ENCODE peak calls at places on chromosomes 3 and 15, in six cellular contexts. H is activated T-helper 1 cell treated with Interleukin-2 at 50 U/mL for 16 hours; T is activated effector memory CD4-positive, alpha-beta T cell treated with anti-CD3 and anti-CD28 coated beads, Interleukin-2, amount 50 U/mL, for 16 hours; N is stimulated activated CD4-positive, alpha-beta T cell treated with anti-CD3 and anti-CD28 coated beads, Interleukin-12 subunit alpha, Interleukin-12 subunit beta, amount 100 ng/mL, for 24 hours; M is HT-29; Z is AG09319. U is an unnamed sample.

GRCh38 chr15:52185151-52185561 is 6.0 kb downstream of the GNB5 start:
- DNase-seq in H (no peak), T (no peak), N (no peak), M (no peak), Z (no peak), U (no peak)

GRCh38 chr15:48413304-48413703 is 82.1 kb downstream of the DUT start:
- DNase-seq in H (no peak), T (no peak), N (no peak), M (no peak), Z (peak), U (no peak)

GRCh38 chr15:34616613-34617012 is 33.2 kb upstream of the GOLGA8B start:
- DNase-seq in H (no peak), T (no peak), N (no peak), M (peak), Z (no peak), U (no peak)

GRCh38 chr3:114380233-114380645 is 86.4 kb downstream of the TIGIT start:
- DNase-seq in H (no peak), T (no peak), N (no peak), M (peak), Z (peak), U (peak)

GRCh38 chr15:92619380-92620101 is 36.0 kb downstream of the FAM174B start:
- DNase-seq in H (no peak), T (peak), N (no peak), M (no peak), Z (no peak), U (peak)

GRCh38 chr3:159652452-159652851 is 336.2 kb upstream of the IL12A start:
- DNase-seq in H (no peak), T (no peak), N (no peak), M (no peak), Z (no peak), U (no peak)

GRCh38 chr3:124442463-124442862 is 287.8 kb upstream of the UMPS start:
- DNase-seq in H (no peak), T (no peak), N (no peak), M (no peak), Z (no peak), U (no peak)

GRCh38 chr3:139537325-139537724 is 2.2 kb downstream of the RBP1 start:
- DNase-seq in H (no peak), T (no peak), N (no peak), M (no peak), Z (no peak), U (no peak)

GRCh38 chr3:183265713-183266417 is 12.8 kb downstream of the B3GNT5 start:
- DNase-seq in H (no peak), T (peak), N (peak), M (peak), Z (no peak), U (peak)

GRCh38 chr3:9183811-9184463 is 65.5 kb downstream of the SRGAP3 start:
- DNase-seq in H (no peak), T (peak), N (no peak), M (no peak), Z (no peak), U (no peak)

GRCh38 chr15:70308011-70308761 is 210.5 kb upstream of the TLE3 start:
- DNase-seq in H (no peak), T (no peak), N (no peak), M (peak), Z (no peak), U (no peak)

GRCh38 chr3:50534721-50535330 is 31.4 kb upstream of the CACNA2D2 start:
- DNase-seq in H (no peak), T (no peak), N (no peak), M (no peak), Z (no peak), U (no peak)

GRCh38 chr3:111590096-111590491 is 5.1 kb downstream of the ZBED2 start:
- DNase-seq in H (no peak), T (no peak), N (no peak), M (no peak), Z (no peak), U (no peak)